ENCODE peak calls at places on chromosomes 12 and 14, in four cellular contexts. One of them, this sample, is unnamed. For H3K27me3, the result is how much of the 10 kb centered on the place peaks cover.

GRCh38 chr12:68042212-68042699 is 53.0 kb downstream of the IFNG-AS1 start:
- DNase-seq in H1: no peak
- DNase-seq in left ventricle myocardium inferior: no peak
- DNase-seq in endodermal cell: peak
- DNase-seq in this sample: no peak

GRCh38 chr14:23605931-23606585 is 27.5 kb upstream of the JPH4 start:
- DNase-seq in H1: no peak
- DNase-seq in left ventricle myocardium inferior: no peak
- DNase-seq in endodermal cell: no peak
- DNase-seq in this sample: no peak

GRCh38 chr12:75389061-75389460 is 1.8 kb upstream of the GLIPR1L2 start:
- DNase-seq in H1: no peak
- DNase-seq in left ventricle myocardium inferior: no peak
- DNase-seq in endodermal cell: no peak
- DNase-seq in this sample: no peak

GRCh38 chr12:75478395-75478794 is 2.2 kb upstream of the GLIPR1 start:
- DNase-seq in H1: no peak
- DNase-seq in left ventricle myocardium inferior: no peak
- DNase-seq in endodermal cell: no peak
- DNase-seq in this sample: no peak

GRCh38 chr12:13195848-13196301 is 651 bp upstream of the EMP1 start:
- DNase-seq in H1: no peak
- DNase-seq in left ventricle myocardium inferior: no peak
- DNase-seq in endodermal cell: no peak
- DNase-seq in this sample: no peak

GRCh38 chr12:25236190-25236589 is 14.5 kb downstream of the KRAS start:
- DNase-seq in H1: no peak
- DNase-seq in left ventricle myocardium inferior: no peak
- DNase-seq in endodermal cell: no peak
- DNase-seq in this sample: no peak

GRCh38 chr12:89756638-89757321 is 48.1 kb upstream of the ATP2B1 start:
- DNase-seq in H1: no peak
- DNase-seq in left ventricle myocardium inferior: no peak
- DNase-seq in endodermal cell: no peak
- DNase-seq in this sample: no peak

GRCh38 chr14:22386924-22387775 is 201.9 kb downstream of the DAD1 start:
- DNase-seq in H1: peak
- DNase-seq in left ventricle myocardium inferior: peak
- DNase-seq in endodermal cell: peak
- DNase-seq in this sample: peak

GRCh38 chr14:24179961-24180726 is 8.3 kb downstream of the REC8 start:
- DNase-seq in H1: no peak
- DNase-seq in left ventricle myocardium inferior: no peak
- DNase-seq in endodermal cell: no peak
- DNase-seq in this sample: no peak

GRCh38 chr12:104598342-104599271 is 141.9 kb downstream of the CHST11 start:
- DNase-seq in H1: no peak
- DNase-seq in left ventricle myocardium inferior: peak
- DNase-seq in endodermal cell: no peak
- DNase-seq in this sample: no peak

GRCh38 chr12:94832780-94833760 is 170.4 kb downstream of the NDUFA12 start:
- DNase-seq in H1: peak
- DNase-seq in left ventricle myocardium inferior: no peak
- DNase-seq in endodermal cell: peak
- DNase-seq in this sample: peak

GRCh38 chr12:14395059-14395778 is 29.7 kb downstream of the ATF7IP start:
- DNase-seq in H1: no peak
- DNase-seq in left ventricle myocardium inferior: no peak
- DNase-seq in endodermal cell: no peak
- DNase-seq in this sample: no peak

GRCh38 chr12:95836185-95836609 is 22.6 kb upstream of the SNRPF start:
- DNase-seq in H1: no peak
- DNase-seq in left ventricle myocardium inferior: no peak
- DNase-seq in endodermal cell: no peak
- DNase-seq in this sample: no peak

GRCh38 chr12:99596762-99597161 is 50.8 kb upstream of the GARIN6 start:
- DNase-seq in H1: no peak
- DNase-seq in left ventricle myocardium inferior: no peak
- DNase-seq in endodermal cell: no peak
- DNase-seq in this sample: no peak

GRCh38 chr14:106141242-106142220 is 615.1 kb downstream of the TMEM121 start:
- DNase-seq in H1: no peak
- DNase-seq in left ventricle myocardium inferior: no peak
- DNase-seq in endodermal cell: no peak
- DNase-seq in this sample: no peak

GRCh38 chr14:91891721-91892220 is 24.4 kb upstream of the TC2N start:
- DNase-seq in H1: no peak
- DNase-seq in left ventricle myocardium inferior: no peak
- DNase-seq in endodermal cell: no peak
- DNase-seq in this sample: no peak

GRCh38 chr14:23114669-23115491 is 4.2 kb downstream of the CEBPE start:
- DNase-seq in H1: no peak
- DNase-seq in left ventricle myocardium inferior: no peak
- DNase-seq in endodermal cell: peak
- DNase-seq in this sample: no peak

GRCh38 chr14:23005451-23005850 is 4.5 kb downstream of the C14orf93 start:
- DNase-seq in H1: no peak
- DNase-seq in left ventricle myocardium inferior: no peak
- DNase-seq in endodermal cell: no peak
- DNase-seq in this sample: no peak

GRCh38 chr12:88951860-88952483 is 371.7 kb upstream of the KITLG start:
- DNase-seq in H1: no peak
- DNase-seq in left ventricle myocardium inferior: no peak
- DNase-seq in endodermal cell: peak
- DNase-seq in this sample: no peak

GRCh38 chr14:27372771-27373170 is 774.9 kb upstream of the NOVA1 start:
- DNase-seq in H1: no peak
- DNase-seq in left ventricle myocardium inferior: no peak
- DNase-seq in endodermal cell: no peak
- DNase-seq in this sample: no peak

GRCh38 chr12:38905480-38906351 is at the start of gene CPNE8:
- DNase-seq in H1: no peak
- DNase-seq in left ventricle myocardium inferior: peak
- DNase-seq in endodermal cell: peak
- DNase-seq in this sample: no peak

GRCh38 chr14:20622816-20623291 is 18.6 kb downstream of the OR6S1 start:
- DNase-seq in H1: no peak
- DNase-seq in left ventricle myocardium inferior: no peak
- DNase-seq in endodermal cell: peak
- DNase-seq in this sample: no peak

GRCh38 chr12:102437511-102437910 is 42.9 kb downstream of the IGF1 start:
- DNase-seq in H1: no peak
- DNase-seq in left ventricle myocardium inferior: no peak
- DNase-seq in endodermal cell: no peak
- DNase-seq in this sample: no peak

GRCh38 chr12:121802843-121803698 is 738 bp upstream of the SETD1B start:
- DNase-seq in H1: peak
- DNase-seq in left ventricle myocardium inferior: peak
- DNase-seq in endodermal cell: peak
- DNase-seq in this sample: no peak

GRCh38 chr12:9273276-9273675 is 65.1 kb upstream of the PZP start:
- DNase-seq in H1: no peak
- DNase-seq in left ventricle myocardium inferior: no peak
- DNase-seq in endodermal cell: no peak
- DNase-seq in this sample: no peak

GRCh38 chr14:22561661-22562579 is 27.1 kb downstream of the DAD1 start:
- DNase-seq in H1: no peak
- DNase-seq in left ventricle myocardium inferior: no peak
- DNase-seq in endodermal cell: no peak
- DNase-seq in this sample: no peak

GRCh38 chr14:60217713-60218112 is 31.3 kb upstream of the PPM1A start:
- DNase-seq in H1: no peak
- DNase-seq in left ventricle myocardium inferior: no peak
- DNase-seq in endodermal cell: no peak
- DNase-seq in this sample: no peak

GRCh38 chr12:39464976-39465375 is 22.1 kb upstream of the KIF21A start:
- DNase-seq in H1: no peak
- DNase-seq in left ventricle myocardium inferior: no peak
- DNase-seq in endodermal cell: no peak
- DNase-seq in this sample: no peak

GRCh38 chr12:70815866-70816470 is 104.6 kb downstream of the PTPRR start:
- DNase-seq in H1: no peak
- DNase-seq in left ventricle myocardium inferior: no peak
- DNase-seq in endodermal cell: no peak
- DNase-seq in this sample: no peak

GRCh38 chr12:119157528-119157927 is 21.2 kb upstream of the HSPB8 start:
- DNase-seq in H1: no peak
- DNase-seq in left ventricle myocardium inferior: peak
- DNase-seq in endodermal cell: no peak
- DNase-seq in this sample: no peak

GRCh38 chr14:103169954-103170353 is 46.7 kb downstream of the TNFAIP2 start:
- DNase-seq in H1: no peak
- DNase-seq in left ventricle myocardium inferior: no peak
- DNase-seq in endodermal cell: no peak
- DNase-seq in this sample: no peak

GRCh38 chr12:47302111-47302597 is 222.4 kb upstream of the AMIGO2 start:
- DNase-seq in H1: no peak
- DNase-seq in left ventricle myocardium inferior: no peak
- DNase-seq in endodermal cell: no peak
- DNase-seq in this sample: no peak

GRCh38 chr12:28191018-28191595 is 851 bp downstream of the CCDC91 start:
- DNase-seq in H1: no peak
- DNase-seq in left ventricle myocardium inferior: no peak
- DNase-seq in endodermal cell: no peak
- DNase-seq in this sample: no peak

GRCh38 chr14:100674428-100674827 is 52.3 kb upstream of the DLK1 start:
- DNase-seq in H1: no peak
- DNase-seq in left ventricle myocardium inferior: no peak
- DNase-seq in endodermal cell: no peak
- DNase-seq in this sample: no peak

GRCh38 chr14:100674897-100675618 is 51.6 kb upstream of the DLK1 start:
- DNase-seq in H1: no peak
- DNase-seq in left ventricle myocardium inferior: no peak
- DNase-seq in endodermal cell: no peak
- DNase-seq in this sample: no peak

GRCh38 chr14:100677152-100677924 is 49.4 kb upstream of the DLK1 start:
- DNase-seq in H1: no peak
- DNase-seq in left ventricle myocardium inferior: peak
- DNase-seq in endodermal cell: no peak
- DNase-seq in this sample: no peak

GRCh38 chr14:100675664-100676063 is 51.0 kb upstream of the DLK1 start:
- DNase-seq in H1: no peak
- DNase-seq in left ventricle myocardium inferior: no peak
- DNase-seq in endodermal cell: no peak
- DNase-seq in this sample: no peak

GRCh38 chr14:100676089-100676685 is 50.5 kb upstream of the DLK1 start:
- DNase-seq in H1: no peak
- DNase-seq in left ventricle myocardium inferior: no peak
- DNase-seq in endodermal cell: no peak
- DNase-seq in this sample: no peak
- H3K27me3 ChIP-seq in H1: under half
- H3K27me3 ChIP-seq in left ventricle myocardium inferior: half or more
- H3K27me3 ChIP-seq in endodermal cell: under half
- H3K27me3 ChIP-seq in this sample: under half

DNA sequence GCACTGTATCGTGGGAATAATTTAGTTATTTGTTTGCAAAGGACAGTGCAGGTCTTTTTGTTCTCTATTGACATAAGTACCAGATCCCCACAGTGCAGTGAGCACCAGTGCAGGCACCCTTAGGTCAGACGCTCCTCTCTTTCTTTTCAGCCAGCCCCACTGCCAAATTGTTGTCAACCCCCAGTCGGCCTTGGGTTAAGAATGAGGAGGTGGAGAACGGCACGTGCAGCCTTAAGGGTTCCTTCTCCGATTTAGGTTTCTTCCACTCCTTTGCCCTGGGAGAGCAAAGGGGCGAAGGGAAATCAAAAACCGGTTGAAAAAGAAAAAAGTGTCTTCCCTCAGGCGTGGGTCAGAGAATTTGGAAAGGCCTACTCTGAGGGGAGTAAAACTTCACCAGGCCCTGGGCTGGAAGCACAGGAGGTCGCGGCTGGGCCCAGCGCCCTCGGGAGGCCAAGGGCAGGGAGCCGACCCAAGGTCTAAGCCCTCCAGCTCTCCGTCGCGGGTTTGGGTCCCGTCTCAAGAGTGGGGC is 4.3 kb downstream of the PAX9 start:
- DNase-seq in H1: peak
- DNase-seq in left ventricle myocardium inferior: no peak
- DNase-seq in endodermal cell: no peak
- DNase-seq in this sample: no peak
- H3K27me3 ChIP-seq in H1: half or more
- H3K27me3 ChIP-seq in left ventricle myocardium inferior: half or more
- H3K27me3 ChIP-seq in endodermal cell: half or more
- H3K27me3 ChIP-seq in this sample: half or more

GRCh38 chr12:3339221-3339620 is 151.8 kb upstream of the PRMT8 start:
- DNase-seq in H1: no peak
- DNase-seq in left ventricle myocardium inferior: no peak
- DNase-seq in endodermal cell: no peak
- DNase-seq in this sample: no peak
- H3K27me3 ChIP-seq in H1: under half
- H3K27me3 ChIP-seq in left ventricle myocardium inferior: under half
- H3K27me3 ChIP-seq in endodermal cell: under half
- H3K27me3 ChIP-seq in this sample: under half

GRCh38 chr12:53980448-53981388 is 4.2 kb upstream of the HOXC10 start:
- DNase-seq in H1: no peak
- DNase-seq in left ventricle myocardium inferior: no peak
- DNase-seq in endodermal cell: no peak
- DNase-seq in this sample: no peak

GRCh38 chr12:53984901-53985357 is at the start of gene HOXC10:
- DNase-seq in H1: peak
- DNase-seq in left ventricle myocardium inferior: peak
- DNase-seq in endodermal cell: peak
- DNase-seq in this sample: peak

GRCh38 chr12:53981652-53982565 is 3.0 kb upstream of the HOXC10 start:
- DNase-seq in H1: no peak
- DNase-seq in left ventricle myocardium inferior: no peak
- DNase-seq in endodermal cell: peak
- DNase-seq in this sample: no peak

GRCh38 chr12:53983580-53984572 is 1.1 kb upstream of the HOXC10 start:
- DNase-seq in H1: no peak
- DNase-seq in left ventricle myocardium inferior: no peak
- DNase-seq in endodermal cell: peak
- DNase-seq in this sample: no peak

GRCh38 chr12:53982616-53983579 is 2.0 kb upstream of the HOXC10 start:
- DNase-seq in H1: no peak
- DNase-seq in left ventricle myocardium inferior: no peak
- DNase-seq in endodermal cell: no peak
- DNase-seq in this sample: no peak
- H3K27me3 ChIP-seq in H1: half or more
- H3K27me3 ChIP-seq in left ventricle myocardium inferior: half or more
- H3K27me3 ChIP-seq in endodermal cell: half or more
- H3K27me3 ChIP-seq in this sample: half or more

GRCh38 chr14:77141592-77142288 is at the start of gene ZDHHC22:
- DNase-seq in H1: peak
- DNase-seq in left ventricle myocardium inferior: no peak
- DNase-seq in endodermal cell: peak
- DNase-seq in this sample: no peak
- H3K27me3 ChIP-seq in H1: under half
- H3K27me3 ChIP-seq in left ventricle myocardium inferior: half or more
- H3K27me3 ChIP-seq in endodermal cell: half or more
- H3K27me3 ChIP-seq in this sample: under half

This sample was measured in iPS DF 6.9.